ENCODE peak calls at places on chromosomes 7 and 10, in ten cellular contexts. N, K, Q, I, H, R, X, Z, B and E are unnamed samples.

GRCh38 chr10:61438141-61438984 is 14.8 kb downstream of the TMEM26 start:
- DNase-seq in N (no peak), K (no peak), Q (no peak), I (no peak), H (no peak), R (no peak), X (no peak), Z (no peak), B (no peak), E (no peak)

GRCh38 chr7:120993575-120994191 is 5.2 kb downstream of the CPED1 start:
- DNase-seq in N (no peak), K (no peak), Q (no peak), I (no peak), H (no peak), R (no peak), X (no peak), Z (no peak), B (no peak), E (no peak)

GRCh38 chr7:10802526-10802925 is 171.1 kb upstream of the PHF14 start:
- DNase-seq in N (no peak), K (no peak), Q (no peak), I (no peak), H (no peak), R (no peak), X (no peak), Z (no peak), B (peak; percentile 31), E (no peak)

GRCh38 chr7:102412548-102412947 is 16.4 kb downstream of the PRKRIP1 start:
- DNase-seq in N (peak; percentile 76), K (peak; percentile 37), Q (no peak), I (peak; percentile 46), H (no peak), R (peak; percentile 63), X (no peak), Z (peak; percentile 26), B (peak; percentile 54), E (no peak)

GRCh38 chr10:110643670-110644597 is at the start of gene RBM20:
- DNase-seq in N (peak; percentile 73), K (peak; percentile 9), Q (no peak), I (peak; percentile 56), H (peak; percentile 39), R (no peak), X (no peak), Z (no peak), B (no peak), E (peak; percentile 11)

GRCh38 chr10:35349389-35349915 is 13.1 kb downstream of the CCNY start:
- DNase-seq in N (no peak), K (no peak), Q (no peak), I (no peak), H (no peak), R (no peak), X (no peak), Z (no peak), B (no peak), E (no peak)

GRCh38 chr7:32496052-32496813 is 944 bp downstream of the AVL9 start:
- DNase-seq in N (no peak), K (no peak), Q (no peak), I (peak; percentile 23), H (peak; percentile 8), R (no peak), X (peak; percentile 14), Z (no peak), B (peak; percentile 7), E (no peak)

GRCh38 chr10:8054498-8055407 is at the start of gene GATA3:
- DNase-seq in N (peak; percentile 57), K (peak; percentile 57), Q (no peak), I (peak; percentile 86), H (peak; percentile 82), R (no peak), X (no peak), Z (peak; percentile 78), B (peak; percentile 72), E (no peak)

GRCh38 chr10:80964179-80964578 is 426.5 kb downstream of the SH2D4B start:
- DNase-seq in N (no peak), K (no peak), Q (no peak), I (no peak), H (no peak), R (no peak), X (no peak), Z (no peak), B (no peak), E (no peak)

GRCh38 chr7:158395780-158396214 is 191.8 kb downstream of the PTPRN2 start:
- DNase-seq in N (peak; percentile 46), K (peak; percentile 69), Q (no peak), I (peak; percentile 48), H (no peak), R (no peak), X (peak; percentile 12), Z (no peak), B (no peak), E (no peak)